ENCODE peak calls at places on chromosomes 12 and 14, in four cellular contexts. Y is T-helper 2 cell; B is CD8-positive, alpha-beta memory T cell; L is activated T-cell treated with anti-CD3 and anti-CD28 coated beads for 48 hours. P is an unnamed sample.

GRCh38 chr12:96811083-96811482 is 96.0 kb upstream of the NEDD1 start:
- DNase-seq in Y (no peak), L (no peak), B (no peak), P (no peak)

GRCh38 chr14:51004801-51005526 is 60.7 kb upstream of the PYGL start:
- DNase-seq in L (no peak), B (no peak), Y (no peak), P (no peak)

GRCh38 chr12:958449-959123 is 9.1 kb upstream of the RAD52 start:
- DNase-seq in L (no peak), Y (no peak), B (no peak), P (no peak)

GRCh38 chr12:47839214-47839613 is 19.5 kb upstream of the HDAC7 start:
- DNase-seq in Y (no peak), L (no peak), B (no peak), P (no peak)

GRCh38 chr12:92226036-92226661 is 80.5 kb upstream of the BTG1 start:
- DNase-seq in Y (no peak), L (no peak), B (no peak), P (no peak)

GRCh38 chr12:32002848-32003493 is 43.8 kb downstream of the RESF1 start:
- DNase-seq in L (no peak), Y (no peak), B (no peak), P (no peak)

GRCh38 chr12:119695034-119695433 is 27.1 kb downstream of the PRKAB1 start:
- DNase-seq in Y (no peak), B (no peak), L (no peak), P (no peak)

GRCh38 chr14:22147716-22148115 is 441.3 kb downstream of the DAD1 start:
- DNase-seq in L (no peak), Y (no peak), B (no peak), P (no peak)

GRCh38 chr12:72471806-72472205 is 199.6 kb downstream of the TRHDE start:
- DNase-seq in B (no peak), L (no peak), Y (no peak), P (no peak)

GRCh38 chr12:90827567-90827966 is 127.4 kb downstream of the CCER1 start:
- DNase-seq in Y (no peak), L (no peak), B (no peak), P (no peak)

GRCh38 chr12:31362115-31362758 is 36.3 kb upstream of the SINHCAF start:
- DNase-seq in L (peak; percentile 8), Y (no peak), B (peak; percentile 1), P (no peak)

GRCh38 chr14:93953263-93953662 is 23.1 kb downstream of the ASB2 start:
- DNase-seq in B (no peak), L (no peak), Y (no peak), P (no peak)

GRCh38 chr12:116642683-116643082 is 83.5 kb downstream of the MAP1LC3B2 start:
- DNase-seq in Y (no peak), L (no peak), B (no peak), P (no peak)